ENCODE peak calls at places on chromosomes 12 and 14, in five cellular contexts. Q is epithelial cell of prostate, D is D341Med, A is C1 segment of cervical spinal cord, X is astrocyte of the spinal cord. H is an unnamed sample.

GRCh38 chr12:16880864-16881285 is 274.9 kb upstream of the LMO3 start:
- DNase-seq in Q (no peak), D (peak), A (no peak), X (no peak), H (no peak)

GRCh38 chr14:102590667-102591099 is 1.8 kb upstream of the RCOR1 start:
- DNase-seq in Q (no peak), D (no peak), A (no peak), X (peak), H (peak)

GRCh38 chr14:70754989-70755388 is 54.3 kb downstream of the MAP3K9 start:
- DNase-seq in Q (peak), D (no peak), A (no peak), X (peak), H (no peak)

GRCh38 chr12:123164710-123165261 is 13.9 kb upstream of the PITPNM2 start:
- DNase-seq in Q (no peak), D (no peak), A (no peak), X (no peak), H (no peak)

GRCh38 chr14:61444215-61444768 is 122.9 kb downstream of the PRKCH start:
- DNase-seq in Q (no peak), D (no peak), A (no peak), X (no peak), H (no peak)

GRCh38 chr12:67482751-67483661 is 165.5 kb upstream of the DYRK2 start:
- DNase-seq in Q (peak), D (no peak), A (no peak), X (peak), H (no peak)

GRCh38 chr12:132422057-132423043 is 67.6 kb upstream of the FBRSL1 start:
- DNase-seq in Q (no peak), D (no peak), A (no peak), X (peak), H (no peak)

GRCh38 chr12:109234012-109234411 is 75.1 kb downstream of the FOXN4 start:
- DNase-seq in Q (no peak), D (no peak), A (no peak), X (no peak), H (no peak)

GRCh38 chr14:60658116-60658515 is 8.8 kb upstream of the SIX1 start:
- DNase-seq in Q (no peak), D (no peak), A (no peak), X (no peak), H (peak)

GRCh38 chr12:105329926-105330282 is 587 bp upstream of the C12orf75 start:
- DNase-seq in Q (no peak), D (no peak), A (no peak), X (no peak), H (peak)

GRCh38 chr14:35337557-35338255 is 45.5 kb downstream of the PSMA6 start:
- DNase-seq in Q (no peak), D (no peak), A (no peak), X (no peak), H (no peak)

GRCh38 chr14:22641851-22642250 is 2.3 kb downstream of the OR6J1 start:
- DNase-seq in Q (no peak), D (no peak), A (no peak), X (no peak), H (no peak)

GRCh38 chr14:68099348-68100045 is 279.9 kb downstream of the RAD51B start:
- DNase-seq in Q (no peak), D (no peak), A (no peak), X (peak), H (no peak)

GRCh38 chr12:112297188-112297587 is 85.0 kb downstream of the HECTD4 start:
- DNase-seq in Q (no peak), D (no peak), A (no peak), X (no peak), H (no peak)

GRCh38 chr12:89160716-89161123 is 191.6 kb downstream of the DUSP6 start:
- DNase-seq in Q (peak), D (no peak), A (no peak), X (peak), H (peak)

GRCh38 chr12:29427964-29428363 is 47.0 kb upstream of the ERGIC2 start:
- DNase-seq in Q (no peak), D (no peak), A (no peak), X (no peak), H (peak)

GRCh38 chr14:56412453-56413434 is 166.9 kb upstream of the TMEM260 start:
- DNase-seq in Q (no peak), D (peak), A (no peak), X (no peak), H (no peak)

GRCh38 chr12:112796067-112796466 is 4.5 kb downstream of the RPH3A start:
- DNase-seq in Q (no peak), D (no peak), A (no peak), X (no peak), H (no peak)

GRCh38 chr12:131860472-131861260 is 32.5 kb downstream of the MMP17 start:
- DNase-seq in Q (no peak), D (no peak), A (no peak), X (peak), H (peak)

GRCh38 chr14:64789696-64790095 is 85.5 kb downstream of the PLEKHG3 start:
- DNase-seq in Q (no peak), D (no peak), A (no peak), X (no peak), H (no peak)

GRCh38 chr12:107955966-107956643 is 173.0 kb upstream of the WSCD2 start:
- DNase-seq in Q (no peak), D (no peak), A (no peak), X (no peak), H (no peak)

GRCh38 chr12:17286874-17287273 is 680.9 kb upstream of the LMO3 start:
- DNase-seq in Q (no peak), D (no peak), A (no peak), X (no peak), H (no peak)

GRCh38 chr14:100728962-100729361 is 2.3 kb downstream of the DLK1 start:
- DNase-seq in Q (no peak), D (no peak), A (no peak), X (no peak), H (no peak)

GRCh38 chr14:99256483-99256874 is 15.5 kb downstream of the BCL11B start:
- DNase-seq in Q (no peak), D (no peak), A (no peak), X (no peak), H (no peak)

GRCh38 chr14:76762617-76763361 is 1.5 kb downstream of the VASH1 start:
- DNase-seq in Q (no peak), D (no peak), A (no peak), X (no peak), H (no peak)

GRCh38 chr12:108567974-108568652 is 5.7 kb downstream of the ISCU start:
- DNase-seq in Q (no peak), D (no peak), A (no peak), X (peak), H (no peak)

GRCh38 chr12:110335481-110336045 is 54.5 kb downstream of the ATP2A2 start:
- DNase-seq in Q (no peak), D (no peak), A (no peak), X (no peak), H (no peak)

GRCh38 chr14:65035049-65035448 is 48.4 kb downstream of the FNTB start:
- DNase-seq in Q (no peak), D (no peak), A (peak), X (no peak), H (no peak)

GRCh38 chr12:121917950-121918678 is at the start of gene CFAP251:
- DNase-seq in Q (peak), D (peak), A (peak), X (peak), H (peak)

GRCh38 chr14:93135399-93135798 is 19.7 kb upstream of the ITPK1 start:
- DNase-seq in Q (no peak), D (no peak), A (no peak), X (no peak), H (no peak)

GRCh38 chr12:6635856-6636521 is at the start of gene LPAR5:
- DNase-seq in Q (peak), D (peak), A (no peak), X (peak), H (peak)

GRCh38 chr12:92735131-92735721 is 32.4 kb downstream of the PLEKHG7 start:
- DNase-seq in Q (peak), D (no peak), A (no peak), X (peak), H (no peak)

GRCh38 chr14:32947792-32948191 is 9.1 kb downstream of the NPAS3 start:
- DNase-seq in Q (no peak), D (no peak), A (no peak), X (no peak), H (no peak)

GRCh38 chr14:52693532-52693931 is 1.8 kb downstream of the ERO1A start:
- DNase-seq in Q (no peak), D (no peak), A (no peak), X (no peak), H (no peak)